ENCODE peak calls at places on chromosomes 12 and 14, in six cellular contexts. O, C, M, A, X and J are unnamed samples.

GRCh38 chr14:105945891-105946290 is 419.5 kb downstream of the TMEM121 start:
- DNase-seq in O (no peak), X (no peak), M (no peak), C (no peak), A (no peak), J (no peak)

GRCh38 chr14:67004521-67004920 is 184.7 kb upstream of the GARIN2 start:
- DNase-seq in A (no peak), C (no peak), O (no peak), M (no peak), X (no peak), J (no peak)

GRCh38 chr12:54419088-54419887 is at the start of gene ITGA5:
- DNase-seq in M (peak; percentile 81), C (peak; percentile 24), X (peak; percentile 70), O (peak; percentile 54), A (peak; percentile 93), J (peak; percentile 94)

GRCh38 chr12:123801573-123802178 is 39.6 kb downstream of the DNAH10 start:
- DNase-seq in M (no peak), X (no peak), A (peak; percentile 62), C (no peak), O (no peak), J (no peak)

GRCh38 chr12:56377310-56377988 is 14.8 kb upstream of the APOF start:
- DNase-seq in A (peak; percentile 62), C (no peak), M (no peak), X (peak; percentile 56), O (no peak), J (no peak)

GRCh38 chr12:84912191-84913142 is at the start of gene SLC6A15:
- DNase-seq in C (no peak), M (peak; percentile 55), X (peak; percentile 89), A (peak; percentile 98), O (peak; percentile 80), J (no peak)

GRCh38 chr12:81759215-81759991 is at the start of gene PPFIA2:
- DNase-seq in A (peak; percentile 61), M (no peak), X (peak; percentile 81), O (peak; percentile 18), C (no peak), J (peak; percentile 6)

GRCh38 chr14:73785336-73785833 is 66.2 kb upstream of the PTGR2 start:
- DNase-seq in C (no peak), M (no peak), X (peak; percentile 36), O (peak; percentile 33), A (peak; percentile 88), J (no peak)

GRCh38 chr12:71731439-71732356 is 23.0 kb upstream of the RAB21 start:
- DNase-seq in M (no peak), X (peak; percentile 79), O (no peak), A (peak; percentile 44), C (no peak), J (peak; percentile 21)

GRCh38 chr12:80178846-80179245 is 79.5 kb downstream of the OTOGL start:
- DNase-seq in A (no peak), X (no peak), O (no peak), C (no peak), M (no peak), J (no peak)

GRCh38 chr14:100047600-100047999 is 17.6 kb upstream of the EVL start:
- DNase-seq in A (no peak), C (no peak), X (no peak), M (no peak), O (no peak), J (no peak)

GRCh38 chr14:96852823-96853422 is 55.7 kb downstream of the VRK1 start:
- DNase-seq in X (no peak), A (peak; percentile 75), C (no peak), O (peak; percentile 8), M (no peak), J (no peak)

GRCh38 chr12:6095269-6095668 is 29.2 kb downstream of the VWF start:
- DNase-seq in C (no peak), M (no peak), O (no peak), A (no peak), X (no peak), J (no peak)

GRCh38 chr14:93104961-93105360 is 10.8 kb downstream of the ITPK1 start:
- DNase-seq in O (no peak), M (no peak), C (no peak), A (no peak), X (peak; percentile 69), J (no peak)

GRCh38 chr14:49461529-49462401 is 124.4 kb downstream of the RPS29 start:
- DNase-seq in C (no peak), A (peak; percentile 77), O (peak; percentile 59), M (no peak), X (no peak), J (no peak)

GRCh38 chr12:54329756-54330155 is 4.8 kb downstream of the COPZ1 start:
- DNase-seq in A (peak; percentile 27), O (no peak), X (peak; percentile 57), C (no peak), M (no peak), J (no peak)

GRCh38 chr12:75694891-75695290 is 183.5 kb upstream of the KRR1 start:
- DNase-seq in O (no peak), M (no peak), X (no peak), C (no peak), A (peak; percentile 54), J (no peak)

GRCh38 chr14:98961191-98961590 is 310.8 kb downstream of the BCL11B start:
- DNase-seq in C (no peak), A (no peak), M (no peak), X (peak; percentile 8), O (no peak), J (no peak)